ENCODE peak calls at places on chromosomes 1 and 21, in six cellular contexts. D is naive thymus-derived CD4-positive, alpha-beta T cell; F is AG08396; B is NCI-H748 treated with DMSO at 0.1 percent for 48 hours; N is NCI-H774; C is B cell. I is an unnamed sample.

GRCh38 chr1:26378088-26378878 is 5.7 kb upstream of the ZNF683 start:
- DNase-seq in B (no peak), C (peak), D (peak), N (no peak), F (peak), I (peak)

GRCh38 chr21:44401386-44402160 is 48.2 kb downstream of the TRPM2 start:
- DNase-seq in D (no peak), F (no peak), N (no peak), B (no peak), C (no peak), I (no peak)

GRCh38 chr21:30138483-30138882 is 28.1 kb downstream of the CLDN17 start:
- DNase-seq in C (no peak), F (no peak), D (no peak), B (no peak), N (no peak), I (no peak)

GRCh38 chr1:54652172-54652571 is 10.6 kb downstream of the MROH7 start:
- DNase-seq in N (no peak), B (no peak), D (no peak), C (no peak), F (no peak), I (no peak)

GRCh38 chr1:156845055-156845952 is 13.6 kb downstream of the INSRR start:
- DNase-seq in B (no peak), D (peak), C (no peak), F (no peak), N (no peak), I (no peak)

GRCh38 chr1:220884109-220884980 is 5.1 kb downstream of the HLX start:
- DNase-seq in D (no peak), N (no peak), C (no peak), B (no peak), F (no peak), I (no peak)

GRCh38 chr1:91120915-91121314 is 99.1 kb upstream of the ZNF644 start:
- DNase-seq in C (no peak), B (no peak), F (peak), N (no peak), D (no peak), I (no peak)

GRCh38 chr1:55579332-55579996 is 364.3 kb upstream of the USP24 start:
- DNase-seq in B (no peak), F (no peak), N (no peak), C (no peak), D (no peak), I (no peak)

GRCh38 chr1:150243003-150243402 is 7.1 kb upstream of the ANP32E start:
- DNase-seq in C (no peak), B (no peak), N (no peak), F (no peak), D (no peak), I (no peak)

GRCh38 chr1:158285756-158286241 is 3.9 kb upstream of the CD1C start:
- DNase-seq in D (no peak), N (no peak), C (peak), F (no peak), B (no peak), I (no peak)

GRCh38 chr1:27522860-27523665 is 33.1 kb upstream of the WASF2 start:
- DNase-seq in D (peak), C (no peak), F (no peak), N (no peak), B (no peak), I (peak)

GRCh38 chr1:182460550-182460951 is 10.6 kb downstream of the RGSL1 start:
- DNase-seq in D (no peak), F (no peak), B (no peak), N (no peak), C (no peak), I (no peak)

GRCh38 chr1:180863158-180863775 is 49.4 kb upstream of the KIAA1614 start:
- DNase-seq in C (no peak), N (peak), F (peak), D (peak), B (peak), I (no peak)

GRCh38 chr1:174535207-174535606 is 87.4 kb downstream of the GPR52 start:
- DNase-seq in N (no peak), B (no peak), D (no peak), C (no peak), F (peak), I (no peak)

GRCh38 chr1:88608139-88608943 is 75.7 kb upstream of the PKN2 start:
- DNase-seq in D (peak), C (no peak), N (no peak), F (peak), B (no peak), I (no peak)

GRCh38 chr1:110337704-110338199 is 1.4 kb upstream of the RBM15 start:
- DNase-seq in F (peak), D (no peak), C (peak), B (peak), N (peak), I (peak)

GRCh38 chr1:65423884-65424655 is 3.6 kb downstream of the LEPR start:
- DNase-seq in C (no peak), N (no peak), F (peak), B (no peak), D (no peak), I (no peak)

GRCh38 chr21:15826908-15827601 is 97.3 kb downstream of the USP25 start:
- DNase-seq in D (no peak), B (no peak), N (no peak), C (no peak), F (no peak), I (no peak)

GRCh38 chr1:107181253-107181977 is 40.6 kb downstream of the NTNG1 start:
- DNase-seq in N (no peak), B (no peak), D (no peak), F (no peak), C (no peak), I (no peak)

GRCh38 chr1:19393051-19393450 is 80.9 kb downstream of the SLC66A1 start:
- DNase-seq in N (no peak), C (peak), B (no peak), F (no peak), D (no peak), I (no peak)